ENCODE peak calls at places on chromosomes 6 and 20, in seven cellular contexts. U is ovary, Q is PC-3, O is psoas muscle, L is right lobe of liver, A is tibial artery, Z is IMR-90. C is an unnamed sample.

GRCh38 chr20:13545755-13546154 is 93.0 kb downstream of the TASP1 start:
- DNase-seq in O (no peak), L (no peak), A (no peak), Q (no peak), Z (no peak), U (no peak), C (no peak)

GRCh38 chr20:62887147-62887859 is 25.7 kb upstream of the TCFL5 start:
- DNase-seq in Z (peak; percentile 96), Q (peak; percentile 39), O (peak; percentile 59), L (peak; percentile 63), U (peak; percentile 65), A (no peak), C (no peak)

GRCh38 chr20:5077761-5078387 is 41.9 kb downstream of the PCNA start:
- DNase-seq in A (no peak), Z (no peak), U (no peak), O (no peak), Q (no peak), L (no peak), C (no peak)

GRCh38 chr6:55827818-55828522 is 47.4 kb downstream of the BMP5 start:
- DNase-seq in Z (peak; percentile 33), L (no peak), U (no peak), Q (peak; percentile 26), O (no peak), A (no peak), C (no peak)

GRCh38 chr6:134589512-134589911 is 271.6 kb upstream of the SGK1 start:
- DNase-seq in Z (peak; percentile 100), U (no peak), A (no peak), O (no peak), L (no peak), Q (peak; percentile 89), C (no peak)

GRCh38 chr6:41442800-41443501 is 103.2 kb upstream of the FOXP4 start:
- DNase-seq in A (peak; percentile 64), Z (peak; percentile 27), U (peak; percentile 87), L (no peak), O (peak; percentile 63), Q (no peak), C (no peak)

GRCh38 chr6:18507561-18507960 is 120.4 kb downstream of the RNF144B start:
- DNase-seq in Q (no peak), A (no peak), U (no peak), O (no peak), Z (peak; percentile 35), L (no peak), C (no peak)

GRCh38 chr6:90135672-90136071 is 161.0 kb downstream of the BACH2 start:
- DNase-seq in Q (peak; percentile 40), L (no peak), O (peak; percentile 40), Z (peak; percentile 90), U (no peak), A (no peak), C (no peak)

GRCh38 chr6:46925563-46926253 is 4.0 kb upstream of the ADGRF5 start:
- DNase-seq in U (no peak), L (no peak), O (peak; percentile 38), Q (peak; percentile 91), A (peak; percentile 69), Z (peak; percentile 35), C (no peak)

GRCh38 chr6:146871613-146872465 is 273.1 kb downstream of the ADGB start:
- DNase-seq in L (no peak), A (no peak), Q (no peak), Z (no peak), O (no peak), U (no peak), C (no peak)

GRCh38 chr20:51412991-51413471 is 129.5 kb downstream of the NFATC2 start:
- DNase-seq in Q (no peak), O (peak; percentile 65), A (peak; percentile 58), L (peak; percentile 93), Z (no peak), U (no peak), C (peak; percentile 69)

GRCh38 chr6:147298461-147298860 is 94.2 kb downstream of the STXBP5 start:
- DNase-seq in O (no peak), L (no peak), Z (no peak), A (no peak), U (no peak), Q (peak; percentile 42), C (no peak)

GRCh38 chr20:8589956-8590355 is 457.9 kb downstream of the PLCB1 start:
- DNase-seq in A (no peak), Z (peak; percentile 63), O (no peak), L (no peak), Q (peak; percentile 49), U (no peak), C (no peak)

GRCh38 chr20:45355209-45355608 is 7.0 kb upstream of the SDC4 start:
- DNase-seq in Q (peak; percentile 51), Z (peak; percentile 88), O (no peak), U (no peak), A (no peak), L (no peak), C (no peak)

GRCh38 chr6:106182455-106182854 is 96.3 kb downstream of the PRDM1 start:
- DNase-seq in O (no peak), A (no peak), Z (no peak), Q (no peak), L (no peak), U (no peak), C (no peak)

GRCh38 chr20:9359561-9360308 is 154.7 kb upstream of the LAMP5 start:
- DNase-seq in Z (peak; percentile 70), Q (peak; percentile 78), U (no peak), O (peak; percentile 26), L (no peak), A (peak; percentile 40), C (peak; percentile 64)

GRCh38 chr20:53809242-53809641 is 215.6 kb upstream of the ZNF217 start:
- DNase-seq in Q (no peak), U (no peak), L (no peak), O (no peak), A (no peak), Z (no peak), C (no peak)

GRCh38 chr6:84836366-84836765 is 72.0 kb upstream of the TBX18 start:
- DNase-seq in A (no peak), O (no peak), Z (no peak), U (no peak), Q (no peak), L (no peak), C (no peak)

GRCh38 chr6:157514659-157515496 is 133.9 kb downstream of the ZDHHC14 start:
- DNase-seq in Z (peak; percentile 69), L (no peak), Q (peak; percentile 60), A (peak; percentile 49), O (peak; percentile 53), U (no peak), C (no peak)

GRCh38 chr6:128521302-128521632 is 868 bp upstream of the PTPRK start:
- DNase-seq in U (no peak), O (no peak), Q (no peak), A (no peak), L (no peak), Z (no peak), C (no peak)

GRCh38 chr6:16028966-16029365 is 99.9 kb upstream of the MYLIP start:
- DNase-seq in Z (no peak), A (no peak), U (no peak), Q (no peak), L (no peak), O (no peak), C (no peak)

GRCh38 chr6:25883991-25884390 is 9.9 kb upstream of the SLC17A3 start:
- DNase-seq in L (peak; percentile 69), O (peak; percentile 17), U (no peak), Q (no peak), A (no peak), Z (peak; percentile 1), C (no peak)

GRCh38 chr6:13465734-13466133 is 21.7 kb downstream of the GFOD1 start:
- DNase-seq in O (no peak), U (no peak), Q (no peak), Z (no peak), A (no peak), L (no peak), C (no peak)
- H3K4me1 ChIP-seq in O (peaks cover 41% of the 10 kb centered on the region), U (no peaks in the 10 kb centered on the region), Q (peaks cover 17% of the 10 kb centered on the region), Z (peaks cover 16% of the 10 kb centered on the region), A (no peaks in the 10 kb centered on the region), L (no peaks in the 10 kb centered on the region), C (peaks cover 39% of the 10 kb centered on the region)

GRCh38 chr20:1965520-1966278 is 28.2 kb downstream of the PDYN start:
- DNase-seq in U (peak; percentile 83), Z (peak; percentile 54), L (peak; percentile 77), A (peak; percentile 71), O (peak; percentile 79), Q (peak; percentile 74), C (peak; percentile 86)

GRCh38 chr20:1968958-1969357 is 24.9 kb downstream of the PDYN start:
- DNase-seq in U (no peak), A (no peak), L (no peak), O (no peak), Q (no peak), Z (no peak), C (peak; percentile 37)

GRCh38 chr20:1961374-1961773 is 32.5 kb downstream of the PDYN start:
- DNase-seq in Q (no peak), U (no peak), Z (no peak), O (no peak), A (no peak), L (no peak), C (peak; percentile 41)

GRCh38 chr20:1964061-1964460 is 29.8 kb downstream of the PDYN start:
- DNase-seq in O (no peak), Z (no peak), L (no peak), U (no peak), Q (no peak), A (no peak), C (no peak)

GRCh38 chr20:1964659-1965405 is 29.0 kb downstream of the PDYN start:
- DNase-seq in U (no peak), Q (no peak), O (no peak), A (no peak), L (no peak), Z (no peak), C (no peak)
- TF ChIP-seq CTCF in U (no peak), Q (no peak), O (no peak), A (no peak), L (no peak), Z (peak; percentile 8), C (no peak)

DNA sequence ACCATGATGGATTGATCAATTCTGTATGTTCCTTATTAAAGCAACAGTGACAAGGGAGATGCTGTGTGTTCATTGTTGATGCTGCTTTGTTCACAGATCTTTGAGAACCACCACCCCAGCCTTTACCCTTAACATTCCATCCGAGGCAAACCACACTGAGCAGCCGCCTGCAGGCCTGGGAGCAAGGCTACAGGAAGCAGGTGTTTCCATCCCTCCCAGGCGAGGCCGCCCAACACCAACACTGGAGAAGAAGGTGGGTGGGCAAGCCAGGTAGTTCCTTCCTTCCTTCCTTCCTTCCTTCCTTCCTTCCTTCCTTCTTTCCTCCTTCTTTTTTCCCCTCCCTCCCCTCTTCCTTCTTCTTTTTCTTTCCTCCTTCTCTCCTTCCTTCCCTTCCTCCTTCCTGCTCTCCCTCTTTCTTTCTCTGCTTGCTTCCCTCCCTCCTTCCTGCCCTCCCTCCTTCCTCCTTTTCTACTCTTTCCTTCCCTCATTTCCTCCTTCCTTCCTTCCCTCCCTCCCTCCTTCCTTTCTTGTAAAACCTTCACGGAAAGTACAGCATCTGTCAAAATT is 13.7 kb downstream of the TTLL2 start:
- DNase-seq in O (no peak), U (no peak), A (no peak), Z (no peak), Q (no peak), L (no peak), C (no peak)
- H3K27me3 ChIP-seq in O (no peaks in the 10 kb centered on the region), U (no peaks in the 10 kb centered on the region), A (peaks cover 13% of the 10 kb centered on the region), Z (no peaks in the 10 kb centered on the region), Q (peaks cover 8% of the 10 kb centered on the region), L (no peaks in the 10 kb centered on the region), C (peaks cover 27% of the 10 kb centered on the region)

DNA sequence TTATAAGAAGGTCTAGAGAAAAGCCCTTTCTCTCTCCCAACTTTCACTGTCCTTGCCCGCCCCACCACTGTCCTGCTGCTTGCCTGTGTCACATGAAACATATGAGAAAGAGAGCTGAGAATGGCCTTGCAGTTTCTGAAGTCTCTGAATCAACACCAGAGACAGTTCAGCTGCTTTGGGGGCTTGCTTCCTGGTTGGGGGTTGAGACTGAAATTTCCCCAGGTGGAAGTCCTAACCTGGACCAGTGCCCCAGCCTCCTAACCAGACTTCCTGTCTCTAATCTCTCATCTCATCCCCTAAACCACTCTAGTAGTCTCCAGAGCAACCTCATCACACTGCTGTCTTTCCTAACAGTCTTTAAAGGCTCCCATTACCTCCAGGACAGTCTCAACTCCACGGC is 10.7 kb downstream of the TRAM2 start:
- DNase-seq in Q (no peak), O (no peak), L (no peak), U (no peak), A (no peak), Z (no peak), C (no peak)
- H3K4me1 ChIP-seq in Q (peaks cover 33% of the 10 kb centered on the region), O (peaks cover 35% of the 10 kb centered on the region), L (no peaks in the 10 kb centered on the region), U (peaks cover 23% of the 10 kb centered on the region), A (no peaks in the 10 kb centered on the region), Z (peaks cover 40% of the 10 kb centered on the region), C (peaks cover 33% of the 10 kb centered on the region)

C was measured in suprapubic skin.